ENCODE peak calls at places on chromosome X, in ten cellular contexts. I, J, M, P, T, R, N, Z, V and C are unnamed samples.

GRCh38 chrX:41085883-41086626 is 810 bp downstream of the USP9X start:
- DNase-seq in Z (peak), M (no peak), N (no peak), V (no peak), T (peak), I (no peak), P (no peak), J (peak), R (peak), C (no peak)

GRCh38 chrX:75071334-75071733 is 84.7 kb downstream of the ABCB7 start:
- DNase-seq in Z (no peak), T (no peak), P (no peak), V (no peak), R (no peak), M (no peak), N (no peak), J (no peak), I (no peak), C (no peak)

GRCh38 chrX:47563801-47564315 is 2.9 kb downstream of the ARAF start:
- DNase-seq in T (peak), M (no peak), R (peak), Z (peak), J (no peak), V (no peak), P (no peak), N (no peak), I (no peak), C (no peak)

GRCh38 chrX:47751670-47752069 is 85.0 kb upstream of the ZNF81 start:
- DNase-seq in V (no peak), J (no peak), T (peak), N (peak), I (peak), P (no peak), R (no peak), M (no peak), Z (peak), C (no peak)

GRCh38 chrX:15744181-15744867 is 6.3 kb downstream of the CA5B start:
- DNase-seq in P (no peak), N (no peak), J (no peak), Z (peak), M (no peak), T (no peak), R (peak), V (no peak), I (no peak), C (no peak)

GRCh38 chrX:51837926-51838325 is 55.5 kb upstream of the MAGED1 start:
- DNase-seq in M (peak), P (no peak), Z (peak), J (no peak), R (peak), N (peak), T (no peak), V (no peak), I (no peak), C (peak)

GRCh38 chrX:48487362-48487785 is 11.4 kb downstream of the FTSJ1 start:
- DNase-seq in T (no peak), V (peak), N (no peak), Z (peak), I (no peak), P (peak), J (no peak), R (peak), M (peak), C (peak)

GRCh38 chrX:83845397-83845796 is 15.5 kb upstream of the CYLC1 start:
- DNase-seq in I (no peak), M (no peak), R (peak), T (peak), P (no peak), Z (no peak), V (no peak), J (no peak), N (peak), C (no peak)

GRCh38 chrX:31459361-31459760 is 387.5 kb upstream of the FTHL17 start:
- DNase-seq in N (no peak), J (no peak), I (no peak), Z (no peak), R (peak), P (no peak), M (no peak), V (no peak), T (no peak), C (no peak)

GRCh38 chrX:15405846-15406245 is 21.6 kb upstream of the VEGFD start:
- DNase-seq in R (peak), N (no peak), T (no peak), Z (no peak), V (no peak), J (no peak), P (no peak), M (no peak), I (no peak), C (no peak)

GRCh38 chrX:105167233-105167632 is 53.3 kb downstream of the TEX13A start:
- DNase-seq in V (no peak), I (no peak), N (no peak), T (no peak), P (no peak), Z (peak), J (no peak), R (no peak), M (no peak), C (no peak)